ENCODE peak calls at places on chromosomes 6 and 20, in ten cellular contexts. One of them, this sample, is unnamed.

GRCh38 chr20:24821391-24821790 is 127.7 kb upstream of the CST7 start:
- DNase-seq in COR-L47: no peak
- DNase-seq in psoas muscle: no peak
- DNase-seq in SIG-M5: no peak
- DNase-seq in nephron progenitor cell: no peak
- DNase-seq in activated T-cell treated with anti-CD3 and anti-CD28 coated beads, Interleukin-2, amount 50 U/mL, for 72 hours: no peak
- DNase-seq in midbrain: no peak
- DNase-seq in hypothalamus: no peak
- DNase-seq in activated CD4-positive, alpha-beta T cell treated with anti-CD3 and anti-CD28 coated beads for 48 hours: no peak
- DNase-seq in WERI-Rb-1: no peak
- DNase-seq in this sample: no peak

GRCh38 chr6:100382031-100382430 is 82.7 kb downstream of the SIM1 start:
- DNase-seq in COR-L47: no peak
- DNase-seq in activated T-cell treated with anti-CD3 and anti-CD28 coated beads, Interleukin-2, amount 50 U/mL, for 72 hours: no peak
- DNase-seq in WERI-Rb-1: no peak
- DNase-seq in hypothalamus: no peak
- DNase-seq in activated CD4-positive, alpha-beta T cell treated with anti-CD3 and anti-CD28 coated beads for 48 hours: no peak
- DNase-seq in midbrain: no peak
- DNase-seq in SIG-M5: no peak
- DNase-seq in nephron progenitor cell: no peak
- DNase-seq in psoas muscle: no peak
- DNase-seq in this sample: no peak

GRCh38 chr6:6771224-6771915 is 182.8 kb downstream of the LY86 start:
- DNase-seq in activated CD4-positive, alpha-beta T cell treated with anti-CD3 and anti-CD28 coated beads for 48 hours: no peak
- DNase-seq in psoas muscle: no peak
- DNase-seq in nephron progenitor cell: no peak
- DNase-seq in midbrain: no peak
- DNase-seq in hypothalamus: no peak
- DNase-seq in SIG-M5: no peak
- DNase-seq in COR-L47: no peak
- DNase-seq in WERI-Rb-1: no peak
- DNase-seq in activated T-cell treated with anti-CD3 and anti-CD28 coated beads, Interleukin-2, amount 50 U/mL, for 72 hours: no peak
- DNase-seq in this sample: no peak

GRCh38 chr6:34795836-34796425 is 4.0 kb downstream of the BLTP3A start:
- DNase-seq in WERI-Rb-1: no peak
- DNase-seq in psoas muscle: no peak
- DNase-seq in SIG-M5: no peak
- DNase-seq in COR-L47: no peak
- DNase-seq in midbrain: no peak
- DNase-seq in hypothalamus: no peak
- DNase-seq in activated T-cell treated with anti-CD3 and anti-CD28 coated beads, Interleukin-2, amount 50 U/mL, for 72 hours: no peak
- DNase-seq in activated CD4-positive, alpha-beta T cell treated with anti-CD3 and anti-CD28 coated beads for 48 hours: no peak
- DNase-seq in nephron progenitor cell: no peak
- DNase-seq in this sample: no peak

GRCh38 chr6:40874495-40874894 is 164.5 kb downstream of the UNC5CL start:
- DNase-seq in nephron progenitor cell: no peak
- DNase-seq in activated CD4-positive, alpha-beta T cell treated with anti-CD3 and anti-CD28 coated beads for 48 hours: no peak
- DNase-seq in psoas muscle: no peak
- DNase-seq in hypothalamus: no peak
- DNase-seq in activated T-cell treated with anti-CD3 and anti-CD28 coated beads, Interleukin-2, amount 50 U/mL, for 72 hours: no peak
- DNase-seq in WERI-Rb-1: peak
- DNase-seq in SIG-M5: no peak
- DNase-seq in COR-L47: no peak
- DNase-seq in midbrain: peak
- DNase-seq in this sample: no peak

GRCh38 chr6:46876126-46876525 is 45.6 kb downstream of the ADGRF5 start:
- DNase-seq in nephron progenitor cell: no peak
- DNase-seq in activated CD4-positive, alpha-beta T cell treated with anti-CD3 and anti-CD28 coated beads for 48 hours: no peak
- DNase-seq in COR-L47: peak
- DNase-seq in WERI-Rb-1: no peak
- DNase-seq in psoas muscle: no peak
- DNase-seq in activated T-cell treated with anti-CD3 and anti-CD28 coated beads, Interleukin-2, amount 50 U/mL, for 72 hours: no peak
- DNase-seq in midbrain: no peak
- DNase-seq in hypothalamus: no peak
- DNase-seq in SIG-M5: no peak
- DNase-seq in this sample: peak

GRCh38 chr6:158050955-158051354 is 69.3 kb downstream of the SYNJ2 start:
- DNase-seq in SIG-M5: no peak
- DNase-seq in WERI-Rb-1: no peak
- DNase-seq in psoas muscle: peak
- DNase-seq in activated CD4-positive, alpha-beta T cell treated with anti-CD3 and anti-CD28 coated beads for 48 hours: no peak
- DNase-seq in nephron progenitor cell: no peak
- DNase-seq in activated T-cell treated with anti-CD3 and anti-CD28 coated beads, Interleukin-2, amount 50 U/mL, for 72 hours: no peak
- DNase-seq in midbrain: no peak
- DNase-seq in COR-L47: no peak
- DNase-seq in hypothalamus: no peak
- DNase-seq in this sample: no peak

GRCh38 chr20:62906647-62907375 is 19.5 kb downstream of the DIDO1 start:
- DNase-seq in psoas muscle: no peak
- DNase-seq in SIG-M5: no peak
- DNase-seq in WERI-Rb-1: no peak
- DNase-seq in hypothalamus: no peak
- DNase-seq in COR-L47: no peak
- DNase-seq in activated CD4-positive, alpha-beta T cell treated with anti-CD3 and anti-CD28 coated beads for 48 hours: no peak
- DNase-seq in midbrain: no peak
- DNase-seq in activated T-cell treated with anti-CD3 and anti-CD28 coated beads, Interleukin-2, amount 50 U/mL, for 72 hours: no peak
- DNase-seq in nephron progenitor cell: no peak
- DNase-seq in this sample: no peak

GRCh38 chr20:10671221-10671849 is 2.5 kb downstream of the JAG1 start:
- DNase-seq in activated CD4-positive, alpha-beta T cell treated with anti-CD3 and anti-CD28 coated beads for 48 hours: peak
- DNase-seq in psoas muscle: no peak
- DNase-seq in SIG-M5: peak
- DNase-seq in nephron progenitor cell: peak
- DNase-seq in COR-L47: peak
- DNase-seq in midbrain: peak
- DNase-seq in WERI-Rb-1: peak
- DNase-seq in hypothalamus: no peak
- DNase-seq in activated T-cell treated with anti-CD3 and anti-CD28 coated beads, Interleukin-2, amount 50 U/mL, for 72 hours: peak
- DNase-seq in this sample: no peak

GRCh38 chr6:22455378-22455777 is 114.0 kb upstream of the HDGFL1 start:
- DNase-seq in activated CD4-positive, alpha-beta T cell treated with anti-CD3 and anti-CD28 coated beads for 48 hours: no peak
- DNase-seq in hypothalamus: no peak
- DNase-seq in nephron progenitor cell: no peak
- DNase-seq in midbrain: no peak
- DNase-seq in WERI-Rb-1: no peak
- DNase-seq in SIG-M5: no peak
- DNase-seq in psoas muscle: no peak
- DNase-seq in activated T-cell treated with anti-CD3 and anti-CD28 coated beads, Interleukin-2, amount 50 U/mL, for 72 hours: no peak
- DNase-seq in COR-L47: no peak
- DNase-seq in this sample: no peak